ENCODE peak calls at places on chromosomes 11 and 22, in eight cellular contexts. E, U, F, T, R, C, N and H are unnamed samples.

GRCh38 chr11:12433571-12434061 is 56.2 kb downstream of the PARVA start:
- DNase-seq in E (no peak), U (no peak), F (no peak), T (no peak), R (no peak), C (no peak), N (peak), H (peak)

GRCh38 chr11:27296406-27296994 is 66.5 kb downstream of the CCDC34 start:
- DNase-seq in E (no peak), U (no peak), F (no peak), T (peak), R (peak), C (peak), N (no peak), H (no peak)

GRCh38 chr22:47400701-47401591 is 638.5 kb downstream of the TBC1D22A start:
- DNase-seq in E (no peak), U (no peak), F (no peak), T (no peak), R (no peak), C (no peak), N (no peak), H (no peak)

GRCh38 chr11:2305140-2305861 is 3.5 kb downstream of the TSPAN32 start:
- DNase-seq in E (peak), U (peak), F (peak), T (peak), R (peak), C (no peak), N (peak), H (no peak)

GRCh38 chr22:28142361-28142801 is 223.3 kb upstream of the PITPNB start:
- DNase-seq in E (no peak), U (no peak), F (no peak), T (peak), R (no peak), C (no peak), N (no peak), H (no peak)

GRCh38 chr22:41687901-41688364 is 734 bp downstream of the SNU13 start:
- DNase-seq in E (no peak), U (peak), F (no peak), T (no peak), R (peak), C (no peak), N (peak), H (no peak)

GRCh38 chr11:19644316-19644715 is 68.3 kb upstream of the NAV2 start:
- DNase-seq in E (no peak), U (no peak), F (no peak), T (no peak), R (no peak), C (no peak), N (no peak), H (no peak)

GRCh38 chr11:131146817-131147490 is 223.5 kb upstream of the NTM start:
- DNase-seq in E (no peak), U (no peak), F (no peak), T (no peak), R (no peak), C (no peak), N (no peak), H (no peak)

GRCh38 chr22:21758465-21758864 is 22.9 kb upstream of the YPEL1 start:
- DNase-seq in E (no peak), U (no peak), F (no peak), T (no peak), R (no peak), C (no peak), N (no peak), H (no peak)

GRCh38 chr11:111417011-111417765 is 38.1 kb upstream of the POU2AF1 start:
- DNase-seq in E (peak), U (peak), F (no peak), T (no peak), R (no peak), C (no peak), N (no peak), H (no peak)

GRCh38 chr11:82996966-82997606 is 74.6 kb downstream of the RAB30 start:
- DNase-seq in E (peak), U (no peak), F (no peak), T (peak), R (no peak), C (no peak), N (peak), H (no peak)

GRCh38 chr22:41341990-41342389 is 39.8 kb upstream of the TEF start:
- DNase-seq in E (peak), U (no peak), F (no peak), T (no peak), R (no peak), C (no peak), N (no peak), H (no peak)

GRCh38 chr11:11982975-11983374 is 25.5 kb downstream of the DKK3 start:
- DNase-seq in E (no peak), U (no peak), F (no peak), T (no peak), R (no peak), C (no peak), N (no peak), H (no peak)

GRCh38 chr11:36622431-36623136 is 24.5 kb upstream of the RAG2 start:
- DNase-seq in E (no peak), U (peak), F (no peak), T (no peak), R (peak), C (peak), N (no peak), H (no peak)
- TF ChIP-seq CTCF in E (peak), U (peak), F (no peak), T (peak), R (peak), C (peak), N (peak), H (peak)

DNA sequence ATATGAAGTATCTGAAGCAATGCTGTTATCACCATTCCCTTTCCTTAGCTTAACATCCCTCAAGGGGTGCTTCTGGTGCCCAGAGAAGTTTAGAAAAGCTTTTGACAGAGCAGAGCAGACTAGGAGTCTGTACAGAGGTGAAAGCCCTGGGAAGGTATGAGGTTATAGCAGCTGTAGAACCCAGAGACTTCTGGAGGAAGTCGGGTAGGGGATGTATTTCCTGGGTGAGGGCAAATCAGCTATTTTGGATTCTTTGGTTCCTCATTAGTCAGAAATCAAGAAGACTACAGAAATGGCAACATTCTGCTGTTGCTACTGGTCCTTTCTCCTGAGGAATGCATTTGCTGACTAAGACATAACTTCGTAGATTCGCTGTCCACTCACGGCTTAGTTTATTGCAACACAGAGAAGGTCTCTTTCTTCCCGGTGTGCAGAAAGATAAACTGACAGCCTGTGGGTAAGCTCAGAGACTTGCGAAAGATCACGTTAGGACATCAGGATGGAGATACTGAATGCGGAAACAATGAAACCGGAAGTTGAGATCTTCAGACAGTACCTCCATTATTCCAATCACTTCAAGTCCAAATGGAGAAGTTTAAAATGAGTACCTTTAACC is 25.3 kb upstream of the SESN3 start:
- DNase-seq in E (no peak), U (peak), F (no peak), T (no peak), R (no peak), C (no peak), N (no peak), H (no peak)
- TF ChIP-seq POLR2AphosphoS5 in E (no peak), U (peak), F (no peak), T (no peak), R (no peak), C (no peak), N (no peak), H (no peak)

GRCh38 chr11:121561716-121562115 is 108.9 kb upstream of the SORL1-AS1 start:
- DNase-seq in E (no peak), U (no peak), F (no peak), T (no peak), R (no peak), C (no peak), N (no peak), H (peak)

GRCh38 chr11:121563003-121563402 is 110.2 kb upstream of the SORL1-AS1 start:
- DNase-seq in E (no peak), U (no peak), F (no peak), T (no peak), R (no peak), C (no peak), N (no peak), H (no peak)

GRCh38 chr11:121566279-121567168 is 113.8 kb upstream of the SORL1-AS1 start:
- DNase-seq in E (no peak), U (no peak), F (no peak), T (no peak), R (no peak), C (no peak), N (no peak), H (no peak)

GRCh38 chr11:121564948-121565684 is 112.3 kb upstream of the SORL1-AS1 start:
- DNase-seq in E (no peak), U (no peak), F (no peak), T (no peak), R (no peak), C (no peak), N (no peak), H (no peak)

DNA sequence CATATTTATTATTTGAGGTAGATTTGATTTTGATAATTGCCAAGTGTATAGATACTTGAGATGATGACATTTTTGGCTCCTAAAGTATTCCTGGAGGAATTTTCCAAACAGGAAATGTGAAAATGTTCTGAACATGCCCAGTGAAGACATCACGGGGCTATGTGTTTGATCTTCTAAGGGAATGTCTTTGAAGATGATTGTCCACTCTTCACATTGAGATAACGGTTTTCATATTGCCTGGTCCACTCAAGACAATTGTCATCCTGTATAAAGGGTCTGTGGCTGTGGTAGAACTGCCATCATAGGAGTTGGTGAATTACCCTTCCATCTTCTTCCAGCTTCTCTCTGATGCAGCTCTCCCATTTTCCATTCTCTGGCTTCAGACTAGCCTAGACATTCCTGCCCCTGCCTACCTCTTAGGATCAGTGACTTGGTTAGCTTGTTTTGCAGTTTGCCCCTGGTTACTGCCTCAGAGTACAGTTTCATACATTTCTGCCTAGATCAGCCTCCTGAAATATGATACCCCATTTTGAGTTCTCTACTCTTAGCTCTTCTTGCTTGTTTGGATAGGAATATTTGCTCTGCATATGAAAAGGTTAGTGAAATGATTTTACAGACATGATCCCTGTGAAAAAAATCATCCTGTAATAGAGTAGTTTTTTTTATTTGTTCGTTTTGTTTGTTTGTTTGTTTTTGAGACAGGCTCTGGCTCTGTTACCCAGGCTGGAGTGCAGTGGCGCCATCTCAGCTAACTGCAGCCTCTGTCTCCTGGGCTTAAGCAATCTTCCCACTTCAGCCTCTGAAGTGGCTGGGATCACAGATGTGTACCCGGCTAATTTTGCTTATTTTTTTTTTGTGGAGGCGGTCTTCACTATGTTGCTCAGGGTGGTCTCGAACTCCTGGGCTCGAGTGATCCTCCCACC is 111.4 kb upstream of the SORL1-AS1 start:
- DNase-seq in E (no peak), U (no peak), F (no peak), T (no peak), R (no peak), C (no peak), N (no peak), H (no peak)
- TF ChIP-seq CTCF in E (no peak), U (no peak), F (no peak), T (no peak), R (no peak), C (no peak), N (no peak), H (no peak)

GRCh38 chr11:69648679-69649575 is 8.0 kb downstream of the CCND1 start:
- DNase-seq in E (no peak), U (no peak), F (no peak), T (no peak), R (no peak), C (no peak), N (no peak), H (no peak)

GRCh38 chr11:69649576-69649900 is 8.6 kb downstream of the CCND1 start:
- DNase-seq in E (no peak), U (no peak), F (no peak), T (no peak), R (no peak), C (no peak), N (no peak), H (no peak)

GRCh38 chr11:69650832-69651344 is 9.9 kb downstream of the CCND1 start:
- DNase-seq in E (no peak), U (no peak), F (no peak), T (no peak), R (no peak), C (no peak), N (no peak), H (no peak)

GRCh38 chr11:69651834-69652620 is 11.1 kb downstream of the CCND1 start:
- DNase-seq in E (no peak), U (no peak), F (no peak), T (no peak), R (no peak), C (no peak), N (no peak), H (no peak)

DNA sequence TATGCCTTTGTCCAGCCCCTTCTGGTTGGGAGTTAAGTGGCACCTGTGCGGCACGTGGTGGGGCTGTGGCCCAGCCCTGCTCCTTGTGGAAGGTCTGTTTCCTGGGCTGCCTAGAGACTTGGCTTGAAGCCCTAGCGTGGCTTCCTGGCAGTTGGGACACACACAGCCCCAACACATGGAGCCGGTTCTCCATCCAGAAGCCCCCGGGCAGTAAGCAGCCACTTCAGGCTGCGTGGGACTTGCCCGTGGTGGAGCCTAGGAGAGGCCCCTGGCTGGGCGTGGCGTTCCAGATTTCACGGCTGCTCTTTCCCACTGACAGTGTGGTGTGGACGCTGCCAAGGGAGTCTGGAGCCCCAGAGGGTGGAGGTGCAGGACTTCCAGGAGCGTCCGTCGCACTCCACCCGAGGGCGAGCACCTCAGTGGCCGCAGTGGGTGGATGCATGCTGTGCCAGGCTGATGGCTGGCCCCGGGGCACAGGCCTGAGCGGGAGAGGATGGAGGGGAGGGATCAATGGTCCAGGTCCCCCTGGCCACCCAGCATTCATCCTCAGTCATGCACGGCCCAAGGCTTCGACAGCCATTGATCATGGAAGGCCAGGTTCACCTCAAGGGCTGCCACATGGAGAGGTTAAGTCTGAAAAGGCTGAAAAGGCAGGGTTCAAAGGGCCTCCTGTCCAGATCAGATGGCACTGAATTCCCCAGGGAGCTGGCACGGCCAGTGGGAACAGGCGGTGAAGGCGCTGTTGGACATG is 9.3 kb downstream of the CCND1 start:
- DNase-seq in E (no peak), U (no peak), F (no peak), T (no peak), R (no peak), C (no peak), N (no peak), H (no peak)
- TF ChIP-seq POLR2AphosphoS5 in E (no peak), U (no peak), F (no peak), T (no peak), R (no peak), C (no peak), N (no peak), H (no peak)